ENCODE peak calls at places on chromosomes 6 and 20, in ten cellular contexts. One of them, this sample, is unnamed.

GRCh38 chr20:32490942-32491763 is 94.0 kb downstream of the NOL4L start:
- ATAC-seq in right cardiac atrium: no peak
- ATAC-seq in naive thymus-derived CD4-positive, alpha-beta T cell: no peak
- ATAC-seq in CD4-positive, CD25-positive, alpha-beta regulatory T cell: no peak
- ATAC-seq in CD8-positive, alpha-beta T cell: no peak
- ATAC-seq in pancreas: no peak
- ATAC-seq in heart right ventricle: no peak
- ATAC-seq in effector memory CD8-positive, alpha-beta T cell: no peak
- ATAC-seq in activated naive CD8-positive, alpha-beta T cell treated with anti-CD3 and anti-CD28 coated beads, Interleukin-2, amount 50 U/mL, for 24 hours: no peak
- ATAC-seq in central memory CD8-positive, alpha-beta T cell: no peak
- ATAC-seq in this sample: no peak

GRCh38 chr20:63172726-63173125 is 43.2 kb downstream of the YTHDF1 start:
- ATAC-seq in right cardiac atrium: no peak
- ATAC-seq in naive thymus-derived CD4-positive, alpha-beta T cell: no peak
- ATAC-seq in CD4-positive, CD25-positive, alpha-beta regulatory T cell: no peak
- ATAC-seq in CD8-positive, alpha-beta T cell: no peak
- ATAC-seq in pancreas: no peak
- ATAC-seq in heart right ventricle: no peak
- ATAC-seq in effector memory CD8-positive, alpha-beta T cell: no peak
- ATAC-seq in activated naive CD8-positive, alpha-beta T cell treated with anti-CD3 and anti-CD28 coated beads, Interleukin-2, amount 50 U/mL, for 24 hours: no peak
- ATAC-seq in central memory CD8-positive, alpha-beta T cell: no peak
- ATAC-seq in this sample: no peak

GRCh38 chr20:37438464-37439222 is 82.4 kb upstream of the NNAT start:
- ATAC-seq in right cardiac atrium: no peak
- ATAC-seq in naive thymus-derived CD4-positive, alpha-beta T cell: no peak
- ATAC-seq in CD4-positive, CD25-positive, alpha-beta regulatory T cell: no peak
- ATAC-seq in CD8-positive, alpha-beta T cell: no peak
- ATAC-seq in pancreas: no peak
- ATAC-seq in heart right ventricle: no peak
- ATAC-seq in effector memory CD8-positive, alpha-beta T cell: no peak
- ATAC-seq in activated naive CD8-positive, alpha-beta T cell treated with anti-CD3 and anti-CD28 coated beads, Interleukin-2, amount 50 U/mL, for 24 hours: no peak
- ATAC-seq in central memory CD8-positive, alpha-beta T cell: no peak
- ATAC-seq in this sample: no peak

GRCh38 chr20:10581823-10582222 is 92.0 kb downstream of the JAG1 start:
- ATAC-seq in right cardiac atrium: no peak
- ATAC-seq in naive thymus-derived CD4-positive, alpha-beta T cell: no peak
- ATAC-seq in CD4-positive, CD25-positive, alpha-beta regulatory T cell: no peak
- ATAC-seq in CD8-positive, alpha-beta T cell: no peak
- ATAC-seq in pancreas: no peak
- ATAC-seq in heart right ventricle: no peak
- ATAC-seq in effector memory CD8-positive, alpha-beta T cell: no peak
- ATAC-seq in activated naive CD8-positive, alpha-beta T cell treated with anti-CD3 and anti-CD28 coated beads, Interleukin-2, amount 50 U/mL, for 24 hours: no peak
- ATAC-seq in central memory CD8-positive, alpha-beta T cell: no peak
- ATAC-seq in this sample: no peak

GRCh38 chr6:8446391-8446790 is 11.0 kb upstream of the SLC35B3 start:
- ATAC-seq in right cardiac atrium: no peak
- ATAC-seq in naive thymus-derived CD4-positive, alpha-beta T cell: no peak
- ATAC-seq in CD4-positive, CD25-positive, alpha-beta regulatory T cell: no peak
- ATAC-seq in CD8-positive, alpha-beta T cell: no peak
- ATAC-seq in pancreas: no peak
- ATAC-seq in heart right ventricle: no peak
- ATAC-seq in effector memory CD8-positive, alpha-beta T cell: no peak
- ATAC-seq in activated naive CD8-positive, alpha-beta T cell treated with anti-CD3 and anti-CD28 coated beads, Interleukin-2, amount 50 U/mL, for 24 hours: no peak
- ATAC-seq in central memory CD8-positive, alpha-beta T cell: no peak
- ATAC-seq in this sample: no peak

GRCh38 chr20:37885593-37886507 is 17.1 kb upstream of the VSTM2L start:
- ATAC-seq in right cardiac atrium: peak; percentile 19
- ATAC-seq in naive thymus-derived CD4-positive, alpha-beta T cell: no peak
- ATAC-seq in CD4-positive, CD25-positive, alpha-beta regulatory T cell: no peak
- ATAC-seq in CD8-positive, alpha-beta T cell: no peak
- ATAC-seq in pancreas: no peak
- ATAC-seq in heart right ventricle: peak; percentile 64
- ATAC-seq in effector memory CD8-positive, alpha-beta T cell: no peak
- ATAC-seq in activated naive CD8-positive, alpha-beta T cell treated with anti-CD3 and anti-CD28 coated beads, Interleukin-2, amount 50 U/mL, for 24 hours: no peak
- ATAC-seq in central memory CD8-positive, alpha-beta T cell: no peak
- ATAC-seq in this sample: no peak

GRCh38 chr6:127992144-127992543 is 91.3 kb upstream of the THEMIS start:
- ATAC-seq in right cardiac atrium: no peak
- ATAC-seq in naive thymus-derived CD4-positive, alpha-beta T cell: no peak
- ATAC-seq in CD4-positive, CD25-positive, alpha-beta regulatory T cell: no peak
- ATAC-seq in CD8-positive, alpha-beta T cell: peak; percentile 59
- ATAC-seq in pancreas: no peak
- ATAC-seq in heart right ventricle: no peak
- ATAC-seq in effector memory CD8-positive, alpha-beta T cell: no peak
- ATAC-seq in activated naive CD8-positive, alpha-beta T cell treated with anti-CD3 and anti-CD28 coated beads, Interleukin-2, amount 50 U/mL, for 24 hours: peak; percentile 95
- ATAC-seq in central memory CD8-positive, alpha-beta T cell: no peak
- ATAC-seq in this sample: peak; percentile 65

GRCh38 chr6:46816626-46817025 is 23.4 kb downstream of the MEP1A start:
- ATAC-seq in right cardiac atrium: no peak
- ATAC-seq in naive thymus-derived CD4-positive, alpha-beta T cell: no peak
- ATAC-seq in CD4-positive, CD25-positive, alpha-beta regulatory T cell: no peak
- ATAC-seq in CD8-positive, alpha-beta T cell: no peak
- ATAC-seq in pancreas: no peak
- ATAC-seq in heart right ventricle: no peak
- ATAC-seq in effector memory CD8-positive, alpha-beta T cell: no peak
- ATAC-seq in activated naive CD8-positive, alpha-beta T cell treated with anti-CD3 and anti-CD28 coated beads, Interleukin-2, amount 50 U/mL, for 24 hours: no peak
- ATAC-seq in central memory CD8-positive, alpha-beta T cell: no peak
- ATAC-seq in this sample: no peak

This sample was measured in activated T-helper 17 cell treated with anti-CD3 and anti-CD28 coated beads, Interleukin-2, amount 50 U/mL, for 72 hours.